ENCODE peak calls at places on chromosome 7, in eight cellular contexts. M is small intestine, G is adrenal gland, S is trophoblast cell, X is HCT116, T is left ventricle myocardium inferior, I is endodermal cell, D is Panc1. K is an unnamed sample.

GRCh38 chr7:39937366-39938153 is 12.5 kb upstream of the CDK13 start:
- DNase-seq in M (no peak), G (no peak), S (no peak), X (no peak), T (no peak), I (no peak), D (no peak), K (no peak)

GRCh38 chr7:144725070-144725469 is 110.8 kb downstream of the TPK1 start:
- DNase-seq in M (peak; percentile 92), G (no peak), S (no peak), X (no peak), T (no peak), I (no peak), D (no peak), K (no peak)

GRCh38 chr7:87231715-87232114 is 12.2 kb upstream of the TMEM243 start:
- DNase-seq in M (no peak), G (no peak), S (no peak), X (no peak), T (no peak), I (no peak), D (no peak), K (no peak)

GRCh38 chr7:120842131-120842621 is 15.8 kb downstream of the TSPAN12 start:
- DNase-seq in M (no peak), G (no peak), S (peak; percentile 74), X (no peak), T (no peak), I (no peak), D (no peak), K (no peak)

GRCh38 chr7:152924826-152925411 is 165.4 kb downstream of the ACTR3B start:
- DNase-seq in M (no peak), G (no peak), S (no peak), X (no peak), T (no peak), I (peak; percentile 76), D (no peak), K (no peak)

GRCh38 chr7:149489391-149490024 is 8.1 kb downstream of the ZNF746 start:
- DNase-seq in M (peak; percentile 17), G (no peak), S (no peak), X (no peak), T (no peak), I (peak; percentile 78), D (no peak), K (no peak)

GRCh38 chr7:48035301-48035966 is at the start of gene C7orf57:
- DNase-seq in M (peak; percentile 91), G (peak; percentile 93), S (peak; percentile 96), X (peak; percentile 26), T (peak; percentile 93), I (peak; percentile 97), D (peak; percentile 46), K (peak; percentile 88)

GRCh38 chr7:92837214-92837749 is 909 bp upstream of the CDK6 start:
- DNase-seq in M (no peak), G (no peak), S (peak; percentile 9), X (no peak), T (no peak), I (no peak), D (no peak), K (no peak)

GRCh38 chr7:134865001-134865845 is 85.8 kb downstream of the CALD1 start:
- DNase-seq in M (no peak), G (no peak), S (no peak), X (no peak), T (no peak), I (peak; percentile 69), D (no peak), K (no peak)
- H3K27ac ChIP-seq in M (no peak overlapping the region), G (no peak overlapping the region), S (no peak overlapping the region), X (no peak overlapping the region), T (peak overlapping the region; percentile 83), I (no peak overlapping the region), D (no peak overlapping the region), K (no peak overlapping the region)

GRCh38 chr7:50303894-50304157 is 690 bp upstream of the IKZF1 start:
- DNase-seq in M (no peak), G (no peak), S (peak; percentile 25), X (no peak), T (no peak), I (no peak), D (no peak), K (no peak)

GRCh38 chr7:50302486-50303081 is 1.9 kb upstream of the IKZF1 start:
- DNase-seq in M (no peak), G (no peak), S (peak; percentile 13), X (no peak), T (no peak), I (peak; percentile 51), D (no peak), K (no peak)

GRCh38 chr7:50303082-50303893 is 1.2 kb upstream of the IKZF1 start:
- DNase-seq in M (no peak), G (no peak), S (no peak), X (no peak), T (no peak), I (peak; percentile 72), D (no peak), K (no peak)

GRCh38 chr7:50299163-50299562 is 5.4 kb upstream of the IKZF1 start:
- DNase-seq in M (no peak), G (no peak), S (no peak), X (no peak), T (no peak), I (no peak), D (no peak), K (no peak)

DNA sequence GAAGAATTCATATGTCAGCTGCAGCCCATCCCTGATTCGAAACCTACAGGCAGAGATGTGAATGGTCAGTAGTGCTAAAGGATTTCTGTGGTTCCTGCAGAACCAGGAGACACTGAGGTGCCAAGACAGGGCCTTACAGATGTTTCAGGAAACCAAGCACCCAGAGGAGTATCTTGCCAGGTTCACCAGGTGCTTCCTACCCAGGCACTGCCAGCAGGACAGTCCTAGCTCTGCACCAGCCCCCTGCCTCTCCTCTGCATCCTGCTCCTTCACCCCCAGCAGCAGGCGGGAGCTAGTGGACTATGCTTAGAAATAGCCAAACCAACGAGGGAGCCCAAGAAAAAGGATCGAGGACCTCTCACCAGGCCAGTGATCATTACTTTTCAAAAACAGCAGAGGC is 4.2 kb upstream of the IKZF1 start:
- DNase-seq in M (no peak), G (no peak), S (no peak), X (no peak), T (no peak), I (no peak), D (no peak), K (no peak)
- H3K4me1 ChIP-seq in M (no peaks in the 10 kb centered on the region), G (no peaks in the 10 kb centered on the region), S (no peaks in the 10 kb centered on the region), X (no peaks in the 10 kb centered on the region), T (peaks cover 6% of the 10 kb centered on the region), I (no peaks in the 10 kb centered on the region), D (peaks cover 5% of the 10 kb centered on the region), K (peaks cover 12% of the 10 kb centered on the region)

DNA sequence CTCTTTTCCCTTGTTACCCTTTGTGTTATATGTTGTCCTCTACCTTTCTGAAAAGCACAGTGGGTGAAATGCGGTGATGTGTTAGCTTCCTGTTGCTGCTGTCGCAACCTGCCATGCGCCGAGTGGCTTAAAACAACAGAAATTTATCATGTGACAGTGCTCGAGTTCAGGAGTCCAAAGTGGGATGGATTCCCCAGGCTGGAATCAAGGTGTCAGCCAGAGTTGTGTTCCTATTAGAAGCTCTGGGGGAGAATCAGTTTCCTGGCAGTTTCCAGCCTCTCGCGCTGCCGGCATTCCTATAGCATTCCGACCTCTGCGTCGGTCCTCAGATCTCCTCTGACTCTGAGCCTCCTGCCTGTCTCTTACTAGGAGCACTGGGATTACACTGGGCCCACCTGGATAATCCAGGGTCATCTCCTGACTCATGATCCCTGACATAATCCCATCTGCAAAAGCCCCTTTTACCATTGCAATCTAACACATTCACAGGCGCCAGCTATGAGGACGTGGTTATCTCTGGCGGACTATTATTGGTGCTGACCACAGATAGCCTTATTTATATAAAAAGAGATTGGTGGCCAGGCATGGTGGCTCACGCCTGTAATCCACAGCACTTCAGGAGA is 207.5 kb downstream of the CUX1 start:
- DNase-seq in M (peak; percentile 87), G (no peak), S (peak; percentile 67), X (no peak), T (peak; percentile 44), I (peak; percentile 65), D (no peak), K (no peak)
- H3K36me3 ChIP-seq in M (no peaks in the 10 kb centered on the region), G (no peaks in the 10 kb centered on the region), S (peaks cover 9% of the 10 kb centered on the region), X (no peaks in the 10 kb centered on the region), T (peaks cover 20% of the 10 kb centered on the region), I (peaks cover 18% of the 10 kb centered on the region), D (no peaks in the 10 kb centered on the region), K (no peaks in the 10 kb centered on the region)

DNA sequence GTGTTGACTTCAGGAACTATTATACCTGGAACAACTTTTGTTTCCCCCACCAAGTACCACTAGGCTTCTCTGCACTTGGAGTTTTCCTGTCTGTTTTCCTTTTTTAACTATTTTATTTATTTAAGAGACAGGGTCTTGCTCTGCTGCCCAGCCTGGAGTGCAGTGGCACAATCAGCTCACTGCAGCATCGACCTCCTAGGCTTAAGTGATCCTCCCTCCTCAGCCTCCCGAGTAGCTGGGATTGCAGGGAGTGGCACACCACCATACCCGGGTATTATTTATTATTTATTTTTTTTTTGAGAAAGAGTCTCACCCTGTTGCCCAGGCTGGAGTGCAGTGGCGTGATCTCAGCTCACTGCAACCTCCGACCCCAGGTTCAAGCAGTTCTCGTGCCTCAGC is 2.1 kb upstream of the GIGYF1 start:
- DNase-seq in M (no peak), G (no peak), S (no peak), X (no peak), T (no peak), I (no peak), D (no peak), K (no peak)
- H3K27ac ChIP-seq in M (no peak overlapping the region), G (no peak overlapping the region), S (no peak overlapping the region), X (no peak overlapping the region), T (no peak overlapping the region), I (no peak overlapping the region), D (no peak overlapping the region), K (no peak overlapping the region)